ENCODE peak calls at places on chromosomes 3 and 15, in five cellular contexts. G is uterus, K is fibroblast of pulmonary artery, L is HCT116, V is lower lobe of right lung. A is an unnamed sample.

GRCh38 chr15:70923311-70924080 is 30.9 kb downstream of the LRRC49 start:
- DNase-seq in G (no peak), V (no peak), L (no peak), K (peak), A (no peak)

GRCh38 chr15:96392380-96393208 is 62.1 kb downstream of the NR2F2 start:
- DNase-seq in G (no peak), K (no peak), L (no peak), V (no peak), A (no peak)

GRCh38 chr3:55075846-55076245 is 148.0 kb upstream of the LRTM1 start:
- DNase-seq in G (no peak), L (no peak), K (no peak), V (no peak), A (no peak)

GRCh38 chr3:189942948-189943347 is 177.7 kb downstream of the P3H2 start:
- DNase-seq in V (no peak), K (no peak), L (no peak), G (no peak), A (no peak)

GRCh38 chr15:77028451-77029165 is 33.7 kb downstream of the PSTPIP1 start:
- DNase-seq in V (no peak), K (no peak), G (peak), L (no peak), A (no peak)

GRCh38 chr15:27492021-27492621 is 521.1 kb downstream of the GABRG3 start:
- DNase-seq in G (no peak), L (no peak), K (no peak), V (no peak), A (no peak)

GRCh38 chr3:11850003-11850402 is 3.3 kb upstream of the TAMM41 start:
- DNase-seq in L (no peak), K (no peak), G (no peak), V (no peak), A (no peak)

GRCh38 chr3:11591401-11592266 is 52.1 kb downstream of the VGLL4 start:
- DNase-seq in K (peak), V (no peak), G (peak), L (peak), A (no peak)

GRCh38 chr3:157089455-157090221 is 70.3 kb downstream of the CCNL1 start:
- DNase-seq in L (no peak), G (peak), K (peak), V (peak), A (peak)

GRCh38 chr3:4904801-4905695 is 74.2 kb upstream of the BHLHE40 start:
- DNase-seq in G (peak), L (no peak), K (peak), V (no peak), A (no peak)

GRCh38 chr3:178236555-178237277 is 299.5 kb upstream of the KCNMB2 start:
- DNase-seq in K (peak), V (no peak), G (no peak), L (no peak), A (no peak)
- H3K4me3 ChIP-seq in K (no peak), V (no peak), G (no peak), L (no peak), A (no peak)

DNA sequence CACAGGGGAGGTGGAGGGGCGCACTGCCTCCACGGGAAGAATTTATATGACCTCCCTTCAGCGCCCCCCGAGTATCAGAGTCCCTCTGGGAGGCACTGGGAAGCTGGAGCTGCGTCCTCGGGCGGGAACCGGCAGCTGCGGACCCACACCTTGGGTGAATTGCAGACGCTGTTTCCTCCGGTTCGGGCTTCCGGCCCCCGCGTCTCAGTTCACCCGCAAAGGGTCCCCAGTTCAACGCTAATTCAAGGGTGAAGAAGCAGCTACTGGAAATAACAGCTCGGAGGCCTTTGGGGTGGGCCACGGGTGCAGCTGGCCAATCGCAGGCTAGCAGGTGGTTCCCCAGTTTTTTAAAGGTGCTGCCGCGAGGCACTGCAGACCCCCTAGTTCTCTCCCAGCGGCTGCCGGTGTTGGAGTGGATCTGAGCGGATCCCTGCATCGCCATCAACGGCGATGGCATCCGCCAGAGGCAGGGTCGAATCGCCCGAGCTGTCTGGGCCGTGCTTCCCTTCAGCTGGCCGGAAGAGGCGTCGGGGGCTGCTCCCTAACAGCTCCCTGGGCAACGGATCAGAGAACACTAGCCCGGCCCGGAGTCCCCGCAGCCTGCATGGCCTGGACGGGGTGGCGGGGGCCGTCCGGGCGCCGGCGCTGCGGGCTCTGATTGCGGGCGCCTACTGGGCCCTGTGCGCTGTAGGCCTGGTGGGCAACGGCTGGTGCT is 19.4 kb upstream of the ADAMTS7 start:
- DNase-seq in K (no peak), G (no peak), L (no peak), V (peak), A (no peak)
- H3K4me3 ChIP-seq in K (no peak), G (no peak), L (no peak), V (peak), A (no peak)

GRCh38 chr15:89880727-89881126 is 13.1 kb downstream of the AP3S2 start:
- DNase-seq in K (no peak), G (no peak), L (no peak), V (no peak), A (no peak)

GRCh38 chr15:89878323-89878722 is 15.5 kb downstream of the AP3S2 start:
- DNase-seq in L (no peak), G (no peak), V (no peak), K (no peak), A (no peak)

GRCh38 chr15:89876736-89877135 is 17.1 kb downstream of the AP3S2 start:
- DNase-seq in V (no peak), L (no peak), K (no peak), G (no peak), A (no peak)

GRCh38 chr15:89870688-89871288 is 23.0 kb downstream of the AP3S2 start:
- DNase-seq in V (no peak), K (no peak), G (no peak), L (no peak), A (no peak)

DNA sequence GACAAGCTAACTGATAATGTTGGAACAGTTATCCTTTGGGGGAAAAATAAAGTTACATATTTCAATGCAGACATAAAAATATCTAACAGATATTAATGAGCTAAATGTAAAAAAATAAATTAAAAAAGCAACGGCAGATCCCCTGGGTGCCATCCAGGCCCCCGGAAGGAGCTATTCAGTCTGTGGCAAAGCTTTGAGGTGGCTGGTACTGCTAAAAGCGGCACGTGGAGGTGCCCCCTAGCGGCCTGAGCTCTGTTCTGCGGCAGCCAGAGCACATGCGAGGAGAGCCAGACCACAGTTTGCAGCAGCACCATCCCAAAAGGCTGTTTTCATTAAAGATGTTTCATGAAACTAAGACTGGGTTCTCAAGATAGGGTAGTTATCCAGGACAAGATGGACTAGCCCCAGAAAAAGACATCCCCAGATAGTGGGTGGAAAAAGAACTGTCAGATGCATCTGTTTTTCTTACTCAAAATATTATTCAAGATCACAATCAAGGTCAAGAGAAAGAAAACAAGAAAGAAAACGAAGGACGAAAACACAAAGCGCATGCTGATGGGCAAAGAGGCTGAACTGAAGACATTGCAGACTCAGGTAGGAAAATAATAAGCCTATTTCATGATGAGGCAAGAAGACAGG is 18.7 kb downstream of the AP3S2 start:
- DNase-seq in K (peak), L (peak), V (peak), G (peak), A (peak)
- H3K4me3 ChIP-seq in K (no peak), L (no peak), V (no peak), G (no peak), A (no peak)

GRCh38 chr3:184523825-184524615 is 37.6 kb upstream of the EPHB3 start:
- DNase-seq in G (no peak), V (no peak), L (peak), K (peak), A (peak)

GRCh38 chr3:184524981-184525336 is 36.6 kb upstream of the EPHB3 start:
- DNase-seq in G (no peak), K (no peak), V (no peak), L (no peak), A (no peak)

GRCh38 chr3:184526158-184526483 is 35.5 kb upstream of the EPHB3 start:
- DNase-seq in L (no peak), K (no peak), G (no peak), V (no peak), A (no peak)

GRCh38 chr3:184525337-184526157 is 36.0 kb upstream of the EPHB3 start:
- DNase-seq in G (no peak), K (no peak), V (no peak), L (no peak), A (no peak)
- H3K4me3 ChIP-seq in G (peak), K (peak), V (peak), L (no peak), A (peak)

DNA sequence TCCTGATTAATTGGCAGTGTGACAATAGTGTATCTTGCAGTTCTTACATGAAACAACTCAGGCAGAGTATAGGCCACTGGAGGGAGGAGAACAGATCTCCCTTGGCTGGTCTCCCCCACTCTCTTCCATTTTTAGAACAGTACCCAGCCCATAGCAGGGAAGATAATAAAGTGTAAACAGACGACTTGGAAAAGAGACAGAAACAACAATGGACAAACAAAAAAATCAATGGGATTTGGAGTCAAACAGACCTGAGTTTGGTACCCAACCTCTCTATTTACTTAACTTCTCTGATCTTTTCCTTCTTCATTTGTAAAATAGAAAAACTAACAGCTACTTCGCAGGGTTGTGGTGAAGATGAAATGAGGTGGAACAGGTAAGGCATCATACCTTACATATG is 58.7 kb upstream of the SNTN start:
- DNase-seq in G (no peak), L (no peak), K (no peak), V (no peak), A (no peak)
- H3K4me3 ChIP-seq in G (no peak), L (no peak), K (no peak), V (no peak), A (no peak)

GRCh38 chr3:127819086-127819485 is 3.2 kb downstream of the MGLL start:
- DNase-seq in G (no peak), V (no peak), K (no peak), L (no peak), A (no peak)
- H3K4me3 ChIP-seq in G (no peak), V (no peak), K (no peak), L (no peak), A (no peak)

DNA sequence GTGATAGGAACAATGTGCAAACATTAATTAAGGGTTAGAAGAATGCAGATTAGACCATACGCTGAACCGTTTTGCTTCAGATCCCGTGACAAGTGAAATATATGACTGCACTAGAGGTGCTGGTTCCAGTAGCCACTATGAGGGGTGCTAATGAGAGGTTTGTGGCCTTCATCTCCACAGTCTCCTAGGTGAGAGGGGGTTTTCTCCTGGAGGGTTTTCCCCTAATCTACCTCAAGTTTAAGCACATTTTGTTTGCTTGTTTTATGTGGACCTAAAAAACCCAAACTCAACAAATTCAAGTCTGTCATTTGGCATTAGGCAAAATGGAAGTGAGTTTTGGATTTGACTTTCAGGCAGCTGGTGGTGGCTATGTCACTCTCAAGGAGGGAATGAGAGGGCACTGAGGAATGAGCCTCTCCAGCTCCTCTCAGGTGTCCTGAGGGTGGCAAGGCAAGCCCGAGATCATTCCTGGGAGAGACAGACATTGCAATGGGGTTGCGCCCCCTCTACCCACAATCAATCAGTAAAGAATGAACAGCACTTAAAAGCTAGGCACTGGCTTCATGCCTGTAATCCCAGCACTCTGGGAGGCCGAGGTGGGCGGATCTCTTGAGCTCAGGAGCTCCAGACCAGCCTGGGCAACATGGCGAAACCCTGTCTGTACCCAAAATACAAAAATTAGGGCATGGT is 13.9 kb upstream of the SHF start:
- DNase-seq in L (no peak), G (no peak), V (no peak), K (no peak), A (no peak)
- H3K4me3 ChIP-seq in L (peak), G (no peak), V (peak), K (no peak), A (peak)

GRCh38 chr15:48076454-48076853 is 44.3 kb upstream of the SLC24A5 start:
- DNase-seq in V (no peak), G (no peak), L (no peak), K (no peak), A (no peak)

GRCh38 chr15:48072941-48073340 is 47.8 kb upstream of the SLC24A5 start:
- DNase-seq in G (no peak), L (no peak), V (no peak), K (no peak), A (no peak)

GRCh38 chr15:48077785-48078184 is 43.0 kb upstream of the SLC24A5 start:
- DNase-seq in V (no peak), K (no peak), L (no peak), G (no peak), A (no peak)

GRCh38 chr15:48073881-48074280 is 46.9 kb upstream of the SLC24A5 start:
- DNase-seq in G (no peak), L (no peak), K (no peak), V (no peak), A (no peak)
- H3K4me3 ChIP-seq in G (no peak), L (no peak), K (no peak), V (no peak), A (no peak)

A was measured in Panc1.